ENCODE peak calls at places on chromosomes 2 and 18, in five cellular contexts. M, J, S, R and T are unnamed samples.

GRCh38 chr2:224098473-224098872 is 59.4 kb upstream of the SERPINE2 start:
- DNase-seq in R (no peak), J (no peak), S (no peak), M (no peak), T (no peak)

GRCh38 chr2:19860022-19860421 is 41.8 kb downstream of the TTC32 start:
- DNase-seq in R (no peak), S (no peak), J (no peak), M (no peak), T (no peak)

GRCh38 chr2:15577071-15577706 is 14.5 kb upstream of the DDX1 start:
- DNase-seq in S (peak), J (peak), R (peak), M (peak), T (peak)

GRCh38 chr18:13137939-13138821 is 80.4 kb upstream of the LDLRAD4 start:
- DNase-seq in R (no peak), S (peak), J (peak), M (no peak), T (peak)

GRCh38 chr2:222499226-222499625 is 74.9 kb downstream of the SGPP2 start:
- DNase-seq in M (no peak), S (no peak), J (no peak), R (no peak), T (no peak)

GRCh38 chr2:218516614-218517013 is 51.5 kb downstream of the USP37 start:
- DNase-seq in S (no peak), R (peak), M (no peak), J (peak), T (peak)

GRCh38 chr2:71891719-71892118 is 255.9 kb downstream of the CYP26B1 start:
- DNase-seq in J (no peak), S (no peak), M (no peak), R (no peak), T (no peak)

GRCh38 chr2:234335676-234336228 is 161.1 kb downstream of the ARL4C start:
- DNase-seq in J (no peak), S (no peak), M (no peak), R (no peak), T (no peak)

GRCh38 chr2:132430895-132431294 is 14.3 kb downstream of the GPR39 start:
- DNase-seq in M (no peak), J (no peak), R (no peak), S (no peak), T (no peak)

GRCh38 chr18:3595282-3596273 is 145.6 kb downstream of the TGIF1 start:
- DNase-seq in S (peak), J (peak), R (no peak), M (peak), T (peak)

GRCh38 chr2:73297151-73297559 is 3.8 kb upstream of the EGR4 start:
- DNase-seq in J (no peak), R (no peak), S (no peak), M (no peak), T (no peak)

GRCh38 chr2:39902103-39902502 is 123.0 kb upstream of the THUMPD2 start:
- DNase-seq in J (no peak), M (no peak), S (no peak), R (no peak), T (no peak)

GRCh38 chr2:141311430-141311829 is 819.4 kb downstream of the LRP1B start:
- DNase-seq in S (no peak), J (no peak), R (no peak), M (no peak), T (no peak)

GRCh38 chr2:10486601-10487079 is 38.5 kb upstream of the ODC1 start:
- DNase-seq in J (no peak), R (no peak), M (no peak), S (no peak), T (peak)

GRCh38 chr2:111663471-111663951 is 220.5 kb downstream of the ANAPC1 start:
- DNase-seq in M (no peak), S (no peak), J (peak), R (no peak), T (peak)

GRCh38 chr2:144479138-144479537 is 40.8 kb downstream of the ZEB2 start:
- DNase-seq in M (no peak), S (no peak), R (no peak), J (no peak), T (no peak)

GRCh38 chr2:163909411-163910080 is 173.7 kb upstream of the FIGN start:
- DNase-seq in M (no peak), S (no peak), J (no peak), R (no peak), T (no peak)

GRCh38 chr2:15975261-15975600 is 34.9 kb downstream of the MYCN start:
- DNase-seq in R (no peak), S (no peak), M (no peak), J (no peak), T (no peak)

GRCh38 chr2:98382086-98382485 is 35.8 kb downstream of the CNGA3 start:
- DNase-seq in R (no peak), S (no peak), M (no peak), J (no peak), T (no peak)

GRCh38 chr2:77834360-77835002 is 312.3 kb upstream of the LRRTM4 start:
- DNase-seq in J (no peak), M (no peak), S (no peak), R (peak), T (no peak)

GRCh38 chr2:7924033-7924762 is 757.7 kb upstream of the ID2 start:
- DNase-seq in S (no peak), R (no peak), M (no peak), J (no peak), T (no peak)

GRCh38 chr2:116141891-116142474 is 1672.5 kb upstream of the DDX18 start:
- DNase-seq in R (no peak), M (no peak), J (no peak), S (no peak), T (no peak)

GRCh38 chr2:131010566-131010965 is 82.7 kb downstream of the FAM168B start:
- DNase-seq in S (no peak), J (no peak), M (no peak), R (no peak), T (no peak)

GRCh38 chr18:3675446-3675845 is 225.5 kb downstream of the TGIF1 start:
- DNase-seq in S (no peak), R (no peak), J (no peak), M (no peak), T (peak)

GRCh38 chr2:158099716-158100115 is 2.0 kb upstream of the UPP2 start:
- DNase-seq in S (no peak), J (no peak), R (no peak), M (no peak), T (peak)

GRCh38 chr2:53131416-53131815 is 636.2 kb upstream of the CHAC2 start:
- DNase-seq in R (peak), M (no peak), J (no peak), S (no peak), T (no peak)

GRCh38 chr2:20430461-20431302 is 16.2 kb upstream of the RHOB start:
- DNase-seq in S (no peak), R (no peak), M (no peak), J (peak), T (no peak)

GRCh38 chr18:4101009-4101408 is 354.1 kb downstream of the DLGAP1 start:
- DNase-seq in R (no peak), J (no peak), S (no peak), M (no peak), T (no peak)

GRCh38 chr2:65129276-65129612 is 662 bp downstream of the RAB1A start:
- DNase-seq in M (no peak), J (no peak), R (no peak), S (no peak), T (no peak)

GRCh38 chr18:64765908-64766307 is 617.0 kb upstream of the LINC00305 start:
- DNase-seq in M (no peak), S (no peak), R (no peak), J (no peak), T (no peak)

GRCh38 chr2:161005170-161005569 is 155.1 kb upstream of the TANK start:
- DNase-seq in R (no peak), S (no peak), J (no peak), M (no peak), T (no peak)

GRCh38 chr2:32647180-32647651 is 19.4 kb downstream of the TTC27 start:
- DNase-seq in J (no peak), R (no peak), S (no peak), M (no peak), T (no peak)

GRCh38 chr2:12202301-12202700 is 455.9 kb downstream of the LPIN1 start:
- DNase-seq in R (no peak), M (no peak), J (no peak), S (no peak), T (no peak)

GRCh38 chr2:74025971-74026612 is 41.4 kb downstream of the TET3 start:
- DNase-seq in M (no peak), R (no peak), J (no peak), S (no peak), T (no peak)

GRCh38 chr2:24354899-24355298 is 5.4 kb downstream of the ITSN2 start:
- DNase-seq in S (no peak), M (no peak), R (no peak), J (no peak), T (no peak)

GRCh38 chr2:72837171-72837570 is 11.3 kb upstream of the EXOC6B start:
- DNase-seq in S (no peak), M (no peak), J (no peak), R (no peak), T (no peak)

GRCh38 chr2:160292225-160292624 is 92.2 kb upstream of the ITGB6 start:
- DNase-seq in J (no peak), S (no peak), M (no peak), R (no peak), T (peak)

GRCh38 chr2:239757154-239757760 is 267.9 kb downstream of the NDUFA10 start:
- DNase-seq in R (no peak), M (no peak), J (no peak), S (no peak), T (no peak)
- TF ChIP-seq SIN3A in R (no peak), M (no peak), J (no peak), S (no peak), T (no peak)

GRCh38 chr2:181876614-181877063 is 14.9 kb upstream of the ITPRID2 start:
- DNase-seq in R (peak), J (peak), S (no peak), M (no peak), T (no peak)
- TF ChIP-seq SIN3A in R (peak), J (no peak), S (no peak), M (no peak), T (no peak)

DNA sequence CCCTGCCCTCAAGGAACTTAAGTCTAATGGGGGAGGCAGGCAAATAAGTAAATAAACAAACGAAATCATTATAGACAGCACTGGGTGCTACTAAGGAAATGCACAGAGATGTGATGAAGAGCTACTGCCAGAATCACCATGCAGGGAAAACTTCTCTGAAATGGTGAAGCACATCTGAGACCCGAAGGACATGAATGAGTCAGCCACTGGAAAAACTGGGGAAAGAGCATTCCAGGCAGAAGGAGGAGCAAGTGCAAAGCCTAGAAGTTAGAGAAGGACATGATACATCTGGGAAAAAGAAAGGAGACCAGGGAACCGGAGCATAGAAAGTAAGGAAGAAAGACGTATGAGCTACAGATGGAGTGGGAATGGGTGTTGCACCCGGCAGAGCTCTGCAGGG is 56.8 kb downstream of the TGFA start:
- DNase-seq in M (no peak), J (no peak), R (no peak), S (no peak), T (no peak)
- TF ChIP-seq SIN3A in M (no peak), J (no peak), R (no peak), S (no peak), T (no peak)

GRCh38 chr2:179744341-179744740 is 117.1 kb downstream of the ZNF385B start:
- DNase-seq in R (no peak), M (no peak), S (no peak), J (no peak), T (no peak)
- TF ChIP-seq SIN3A in R (no peak), M (no peak), S (no peak), J (no peak), T (no peak)

DNA sequence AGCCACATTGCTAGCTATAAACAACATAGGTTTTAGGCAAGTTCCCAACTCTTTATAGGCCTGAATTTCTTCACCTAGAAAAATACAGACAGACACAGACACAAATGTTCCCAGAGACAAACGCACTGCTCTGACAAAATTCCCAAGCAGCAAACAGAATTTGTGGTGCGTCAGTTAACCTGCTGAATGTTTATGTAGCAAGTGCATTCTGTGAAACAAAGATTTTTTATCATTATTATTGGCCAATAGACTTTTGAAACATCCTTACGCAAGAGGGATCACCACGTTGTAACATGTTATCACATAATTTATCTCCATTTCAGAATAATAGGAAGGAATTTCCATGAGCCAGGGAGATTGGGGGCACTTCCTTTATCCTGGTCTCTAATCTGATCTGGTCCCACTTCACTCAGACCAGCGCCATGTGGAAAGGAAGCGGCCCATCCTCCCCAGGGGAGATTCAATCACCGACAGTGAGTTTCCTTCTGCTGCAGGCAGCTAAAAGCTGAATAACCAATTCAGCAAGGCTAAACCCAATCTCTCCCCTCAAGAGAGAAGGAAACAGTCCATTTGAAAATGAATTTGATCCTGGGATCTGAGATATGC is 166.1 kb downstream of the PID1 start:
- DNase-seq in S (no peak), M (no peak), R (no peak), J (no peak), T (no peak)
- TF ChIP-seq SIN3A in S (no peak), M (no peak), R (no peak), J (no peak), T (no peak)

DNA sequence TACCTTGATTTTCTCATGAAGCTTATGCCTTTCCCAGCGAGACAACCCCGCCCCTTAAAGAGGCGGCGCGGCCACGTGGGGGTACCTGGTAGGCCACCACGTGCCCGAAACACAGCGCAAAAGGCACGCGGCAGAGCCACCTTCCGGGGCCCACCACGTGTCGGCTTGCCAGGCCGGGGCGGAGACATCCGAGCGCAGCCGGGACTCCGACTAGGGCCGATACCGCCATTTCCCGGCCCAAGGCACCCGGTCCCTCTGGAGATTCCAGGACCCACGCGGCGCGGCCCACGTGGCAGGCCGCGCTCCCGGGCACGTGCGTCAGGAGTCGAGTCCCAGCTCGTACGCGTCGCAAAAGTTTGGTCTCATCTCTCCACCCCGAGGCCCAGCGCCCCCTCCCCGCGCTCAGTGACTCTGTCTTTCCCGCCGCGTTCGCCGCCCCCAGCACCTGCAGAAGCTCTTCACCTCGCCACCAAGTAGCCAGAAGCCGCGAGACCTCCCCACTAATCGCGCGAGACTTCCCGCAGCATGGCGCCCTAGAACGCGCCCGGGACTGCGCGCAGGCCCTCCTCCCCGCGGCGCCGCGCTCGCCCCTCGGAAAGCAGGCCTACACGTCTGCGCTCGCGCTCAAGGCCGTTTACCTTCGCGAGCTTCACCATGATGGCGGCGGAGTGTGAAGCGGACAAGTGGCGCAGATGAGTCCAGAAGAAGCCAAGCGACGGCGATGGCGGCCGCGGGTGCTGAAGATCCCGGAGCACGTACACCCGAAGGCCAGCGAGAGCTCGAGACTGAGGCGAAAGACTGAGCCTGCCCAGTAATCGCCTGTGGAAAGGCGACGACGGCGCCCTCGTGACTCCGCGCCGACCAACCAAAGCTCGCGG is at the start of gene NCL:
- DNase-seq in S (peak), J (peak), M (peak), R (peak), T (peak)
- TF ChIP-seq SIN3A in S (peak), J (peak), M (peak), R (peak), T (peak)

GRCh38 chr2:30235008-30235655 is 3.8 kb downstream of the LBH start:
- DNase-seq in S (no peak), M (no peak), R (no peak), J (no peak), T (no peak)
- TF ChIP-seq SIN3A in S (no peak), M (no peak), R (no peak), J (no peak), T (no peak)

DNA sequence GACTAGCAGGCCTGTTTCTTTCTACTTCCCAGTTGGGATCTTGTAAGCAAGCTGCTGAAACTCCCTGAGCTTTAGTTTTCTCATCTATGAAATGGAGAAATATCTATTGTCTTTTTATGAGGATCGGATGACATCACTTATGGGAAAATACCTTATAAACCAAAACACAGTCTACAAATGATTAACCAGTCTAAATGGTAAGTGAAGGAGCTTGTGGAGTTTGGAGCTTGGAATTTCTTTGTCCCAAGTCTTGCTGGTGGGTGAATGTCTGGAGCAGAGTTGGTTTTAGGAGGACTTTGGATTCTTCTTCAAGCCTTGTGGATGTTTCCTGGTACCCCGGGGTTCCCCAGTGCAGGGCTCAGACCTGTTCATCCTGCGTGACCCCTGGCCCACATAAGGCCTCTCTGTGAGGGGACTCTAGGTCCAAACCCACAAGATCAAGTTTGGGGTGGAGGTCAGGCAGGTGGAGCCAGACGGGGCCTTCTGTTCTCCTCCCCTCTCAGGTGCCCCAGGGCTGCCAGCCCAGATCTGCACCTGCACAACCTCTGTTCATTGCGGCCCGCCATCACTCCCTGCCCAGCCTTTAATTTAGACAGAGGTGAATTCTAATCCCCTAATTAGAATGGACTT is 43.3 kb downstream of the FOSL2 start:
- DNase-seq in J (no peak), M (no peak), S (no peak), R (no peak), T (no peak)
- TF ChIP-seq SIN3A in J (no peak), M (no peak), S (no peak), R (no peak), T (no peak)

DNA sequence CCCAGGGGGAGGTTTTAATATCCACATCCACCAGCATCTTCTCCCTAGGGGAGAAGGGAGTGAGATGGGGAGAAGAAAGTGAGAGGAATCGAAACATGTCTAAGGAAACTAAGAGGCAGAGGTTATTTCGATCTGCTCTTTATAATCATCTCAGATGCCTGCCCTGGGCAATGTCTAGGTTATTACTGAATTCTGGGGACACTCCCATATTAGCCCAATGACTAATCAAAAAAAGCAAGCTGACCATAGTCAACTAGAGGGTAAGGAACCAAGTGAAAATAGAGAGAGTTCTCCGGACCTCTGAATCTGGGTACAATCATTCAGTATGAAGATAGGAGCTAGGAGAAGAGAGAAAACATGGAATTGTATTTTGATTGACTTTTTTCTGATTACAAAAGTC is 56.7 kb upstream of the EML4 start:
- DNase-seq in J (no peak), M (no peak), S (no peak), R (no peak), T (no peak)
- TF ChIP-seq SIN3A in J (no peak), M (no peak), S (no peak), R (no peak), T (no peak)

GRCh38 chr2:133581027-133581760 is 12.9 kb upstream of the NCKAP5 start:
- DNase-seq in J (no peak), R (no peak), S (no peak), M (no peak), T (no peak)
- TF ChIP-seq SIN3A in J (no peak), R (no peak), S (no peak), M (no peak), T (no peak)